ENCODE peak calls at places on chromosomes 5 and 9, in nine cellular contexts. One of them, this sample, is unnamed.
A peak's percentile ranks its signal among the peaks of the same experiment; 100 is the strongest.

GRCh38 chr5:172731286-172732073 is 39.5 kb downstream of the DUSP1 start:
- DNase-seq in endodermal cell: peak; percentile 86
- DNase-seq in K562: peak; percentile 47
- DNase-seq in A673: no peak
- DNase-seq in mammary epithelial cell: peak; percentile 85
- DNase-seq in CD8-positive, alpha-beta T cell: no peak
- DNase-seq in adrenal gland: peak; percentile 94
- DNase-seq in HFF-Myc: no peak
- DNase-seq in cardiac fibroblast: no peak
- DNase-seq in this sample: no peak

GRCh38 chr9:76810377-76810957 is 46.2 kb downstream of the PCA3 start:
- DNase-seq in endodermal cell: peak; percentile 83
- DNase-seq in K562: peak; percentile 20
- DNase-seq in A673: peak; percentile 52
- DNase-seq in mammary epithelial cell: peak; percentile 35
- DNase-seq in CD8-positive, alpha-beta T cell: no peak
- DNase-seq in adrenal gland: peak; percentile 64
- DNase-seq in HFF-Myc: peak; percentile 43
- DNase-seq in cardiac fibroblast: peak; percentile 81
- DNase-seq in this sample: peak; percentile 22

GRCh38 chr9:90458485-90458884 is 184.1 kb downstream of the DIRAS2 start:
- DNase-seq in endodermal cell: peak; percentile 65
- DNase-seq in K562: peak; percentile 4
- DNase-seq in A673: no peak
- DNase-seq in mammary epithelial cell: no peak
- DNase-seq in CD8-positive, alpha-beta T cell: no peak
- DNase-seq in adrenal gland: no peak
- DNase-seq in HFF-Myc: no peak
- DNase-seq in cardiac fibroblast: no peak
- DNase-seq in this sample: no peak

GRCh38 chr9:75088646-75089368 is 493 bp downstream of the OSTF1 start:
- DNase-seq in endodermal cell: peak; percentile 74
- DNase-seq in K562: peak; percentile 27
- DNase-seq in A673: peak; percentile 35
- DNase-seq in mammary epithelial cell: peak; percentile 55
- DNase-seq in CD8-positive, alpha-beta T cell: peak; percentile 24
- DNase-seq in adrenal gland: peak; percentile 75
- DNase-seq in HFF-Myc: no peak
- DNase-seq in cardiac fibroblast: peak; percentile 70
- DNase-seq in this sample: no peak

GRCh38 chr9:70932097-70932496 is 189.3 kb downstream of the TRPM3 start:
- DNase-seq in endodermal cell: no peak
- DNase-seq in K562: no peak
- DNase-seq in A673: no peak
- DNase-seq in mammary epithelial cell: no peak
- DNase-seq in CD8-positive, alpha-beta T cell: no peak
- DNase-seq in adrenal gland: no peak
- DNase-seq in HFF-Myc: no peak
- DNase-seq in cardiac fibroblast: no peak
- DNase-seq in this sample: no peak

GRCh38 chr5:131965826-131966415 is 20.5 kb upstream of the MEIKIN start:
- DNase-seq in endodermal cell: no peak
- DNase-seq in K562: no peak
- DNase-seq in A673: no peak
- DNase-seq in mammary epithelial cell: no peak
- DNase-seq in CD8-positive, alpha-beta T cell: no peak
- DNase-seq in adrenal gland: no peak
- DNase-seq in HFF-Myc: no peak
- DNase-seq in cardiac fibroblast: no peak
- DNase-seq in this sample: no peak

GRCh38 chr5:53469946-53470687 is 10.3 kb upstream of the FST start:
- DNase-seq in endodermal cell: no peak
- DNase-seq in K562: no peak
- DNase-seq in A673: no peak
- DNase-seq in mammary epithelial cell: peak; percentile 44
- DNase-seq in CD8-positive, alpha-beta T cell: no peak
- DNase-seq in adrenal gland: no peak
- DNase-seq in HFF-Myc: peak; percentile 81
- DNase-seq in cardiac fibroblast: no peak
- DNase-seq in this sample: no peak

GRCh38 chr5:30764704-30765103 is 428.8 kb upstream of the CDH6 start:
- DNase-seq in endodermal cell: no peak
- DNase-seq in K562: no peak
- DNase-seq in A673: no peak
- DNase-seq in mammary epithelial cell: no peak
- DNase-seq in CD8-positive, alpha-beta T cell: no peak
- DNase-seq in adrenal gland: no peak
- DNase-seq in HFF-Myc: no peak
- DNase-seq in cardiac fibroblast: no peak
- DNase-seq in this sample: no peak

GRCh38 chr9:35944173-35944572 is 13.8 kb downstream of the OR2S2 start:
- DNase-seq in endodermal cell: no peak
- DNase-seq in K562: no peak
- DNase-seq in A673: no peak
- DNase-seq in mammary epithelial cell: no peak
- DNase-seq in CD8-positive, alpha-beta T cell: no peak
- DNase-seq in adrenal gland: no peak
- DNase-seq in HFF-Myc: no peak
- DNase-seq in cardiac fibroblast: no peak
- DNase-seq in this sample: no peak

GRCh38 chr5:113147088-113147487 is 170.5 kb downstream of the DCP2 start:
- DNase-seq in endodermal cell: no peak
- DNase-seq in K562: no peak
- DNase-seq in A673: no peak
- DNase-seq in mammary epithelial cell: peak; percentile 76
- DNase-seq in CD8-positive, alpha-beta T cell: no peak
- DNase-seq in adrenal gland: no peak
- DNase-seq in HFF-Myc: peak; percentile 29
- DNase-seq in cardiac fibroblast: peak; percentile 81
- DNase-seq in this sample: no peak

GRCh38 chr5:111367081-111367480 is 142.9 kb downstream of the CAMK4 start:
- DNase-seq in endodermal cell: no peak
- DNase-seq in K562: no peak
- DNase-seq in A673: no peak
- DNase-seq in mammary epithelial cell: peak; percentile 98
- DNase-seq in CD8-positive, alpha-beta T cell: no peak
- DNase-seq in adrenal gland: no peak
- DNase-seq in HFF-Myc: no peak
- DNase-seq in cardiac fibroblast: peak; percentile 1
- DNase-seq in this sample: no peak

GRCh38 chr5:68484307-68485068 is 268.9 kb downstream of the PIK3R1 start:
- DNase-seq in endodermal cell: no peak
- DNase-seq in K562: no peak
- DNase-seq in A673: no peak
- DNase-seq in mammary epithelial cell: peak; percentile 31
- DNase-seq in CD8-positive, alpha-beta T cell: no peak
- DNase-seq in adrenal gland: no peak
- DNase-seq in HFF-Myc: peak; percentile 56
- DNase-seq in cardiac fibroblast: peak; percentile 33
- DNase-seq in this sample: no peak

GRCh38 chr9:33232866-33233265 is 7.1 kb upstream of the SPINK4 start:
- DNase-seq in endodermal cell: no peak
- DNase-seq in K562: no peak
- DNase-seq in A673: no peak
- DNase-seq in mammary epithelial cell: peak; percentile 28
- DNase-seq in CD8-positive, alpha-beta T cell: no peak
- DNase-seq in adrenal gland: no peak
- DNase-seq in HFF-Myc: no peak
- DNase-seq in cardiac fibroblast: no peak
- DNase-seq in this sample: no peak

GRCh38 chr5:38249286-38249685 is 9.1 kb upstream of the EGFLAM start:
- DNase-seq in endodermal cell: no peak
- DNase-seq in K562: no peak
- DNase-seq in A673: no peak
- DNase-seq in mammary epithelial cell: no peak
- DNase-seq in CD8-positive, alpha-beta T cell: no peak
- DNase-seq in adrenal gland: no peak
- DNase-seq in HFF-Myc: peak; percentile 24
- DNase-seq in cardiac fibroblast: no peak
- DNase-seq in this sample: no peak

GRCh38 chr5:9852686-9853085 is 222.5 kb upstream of the TAS2R1 start:
- DNase-seq in endodermal cell: no peak
- DNase-seq in K562: no peak
- DNase-seq in A673: no peak
- DNase-seq in mammary epithelial cell: no peak
- DNase-seq in CD8-positive, alpha-beta T cell: no peak
- DNase-seq in adrenal gland: no peak
- DNase-seq in HFF-Myc: no peak
- DNase-seq in cardiac fibroblast: peak; percentile 39
- DNase-seq in this sample: no peak

GRCh38 chr9:36748322-36748899 is 175.7 kb downstream of the MELK start:
- DNase-seq in endodermal cell: peak; percentile 92
- DNase-seq in K562: peak; percentile 42
- DNase-seq in A673: peak; percentile 58
- DNase-seq in mammary epithelial cell: peak; percentile 38
- DNase-seq in CD8-positive, alpha-beta T cell: no peak
- DNase-seq in adrenal gland: peak; percentile 53
- DNase-seq in HFF-Myc: no peak
- DNase-seq in cardiac fibroblast: peak; percentile 65
- DNase-seq in this sample: no peak

GRCh38 chr5:118937393-118938061 is 50.8 kb downstream of the DTWD2 start:
- DNase-seq in endodermal cell: no peak
- DNase-seq in K562: no peak
- DNase-seq in A673: no peak
- DNase-seq in mammary epithelial cell: no peak
- DNase-seq in CD8-positive, alpha-beta T cell: no peak
- DNase-seq in adrenal gland: no peak
- DNase-seq in HFF-Myc: no peak
- DNase-seq in cardiac fibroblast: peak; percentile 23
- DNase-seq in this sample: no peak

GRCh38 chr5:86979801-86980510 is 287.7 kb upstream of the RASA1 start:
- DNase-seq in endodermal cell: no peak
- DNase-seq in K562: no peak
- DNase-seq in A673: peak; percentile 83
- DNase-seq in mammary epithelial cell: peak; percentile 59
- DNase-seq in CD8-positive, alpha-beta T cell: no peak
- DNase-seq in adrenal gland: no peak
- DNase-seq in HFF-Myc: peak; percentile 74
- DNase-seq in cardiac fibroblast: peak; percentile 91
- DNase-seq in this sample: no peak

GRCh38 chr5:36602711-36603321 is 3.6 kb upstream of the SLC1A3 start:
- DNase-seq in endodermal cell: peak; percentile 86
- DNase-seq in K562: no peak
- DNase-seq in A673: no peak
- DNase-seq in mammary epithelial cell: no peak
- DNase-seq in CD8-positive, alpha-beta T cell: no peak
- DNase-seq in adrenal gland: no peak
- DNase-seq in HFF-Myc: no peak
- DNase-seq in cardiac fibroblast: no peak
- DNase-seq in this sample: no peak
- TF ChIP-seq CTCF in endodermal cell: peak; percentile 89
- TF ChIP-seq CTCF in K562: peak; percentile 38
- TF ChIP-seq CTCF in A673: peak; percentile 17
- TF ChIP-seq CTCF in mammary epithelial cell: no peak
- TF ChIP-seq CTCF in CD8-positive, alpha-beta T cell: no peak
- TF ChIP-seq CTCF in adrenal gland: no peak
- TF ChIP-seq CTCF in HFF-Myc: no peak
- TF ChIP-seq CTCF in cardiac fibroblast: no peak
- TF ChIP-seq CTCF in this sample: peak; percentile 34

GRCh38 chr5:177455661-177456590 is 9.3 kb downstream of the PRR7 start:
- DNase-seq in endodermal cell: peak; percentile 99
- DNase-seq in K562: peak; percentile 87
- DNase-seq in A673: peak; percentile 93
- DNase-seq in mammary epithelial cell: peak; percentile 75
- DNase-seq in CD8-positive, alpha-beta T cell: peak; percentile 95
- DNase-seq in adrenal gland: peak; percentile 93
- DNase-seq in HFF-Myc: no peak
- DNase-seq in cardiac fibroblast: peak; percentile 93
- DNase-seq in this sample: peak; percentile 67
- H3K4me3 ChIP-seq in endodermal cell: peak overlapping the region; percentile 72
- H3K4me3 ChIP-seq in K562: peak overlapping the region; percentile 88
- H3K4me3 ChIP-seq in A673: peak overlapping the region; percentile 62
- H3K4me3 ChIP-seq in mammary epithelial cell: peak overlapping the region; percentile 39
- H3K4me3 ChIP-seq in CD8-positive, alpha-beta T cell: peak overlapping the region; percentile 93
- H3K4me3 ChIP-seq in adrenal gland: peak overlapping the region; percentile 71
- H3K4me3 ChIP-seq in HFF-Myc: peak overlapping the region; percentile 45
- H3K4me3 ChIP-seq in cardiac fibroblast: peak overlapping the region; percentile 42
- H3K4me3 ChIP-seq in this sample: peak overlapping the region; percentile 76

GRCh38 chr9:110140276-110140675 is 67.7 kb downstream of the C9orf152 start:
- DNase-seq in endodermal cell: no peak
- DNase-seq in K562: no peak
- DNase-seq in A673: no peak
- DNase-seq in mammary epithelial cell: peak; percentile 24
- DNase-seq in CD8-positive, alpha-beta T cell: no peak
- DNase-seq in adrenal gland: no peak
- DNase-seq in HFF-Myc: no peak
- DNase-seq in cardiac fibroblast: no peak
- DNase-seq in this sample: no peak
- TF ChIP-seq CTCF in endodermal cell: peak; percentile 15
- TF ChIP-seq CTCF in K562: no peak
- TF ChIP-seq CTCF in A673: no peak
- TF ChIP-seq CTCF in mammary epithelial cell: no peak
- TF ChIP-seq CTCF in CD8-positive, alpha-beta T cell: no peak
- TF ChIP-seq CTCF in adrenal gland: no peak
- TF ChIP-seq CTCF in HFF-Myc: no peak
- TF ChIP-seq CTCF in cardiac fibroblast: no peak
- TF ChIP-seq CTCF in this sample: peak; percentile 14

DNA sequence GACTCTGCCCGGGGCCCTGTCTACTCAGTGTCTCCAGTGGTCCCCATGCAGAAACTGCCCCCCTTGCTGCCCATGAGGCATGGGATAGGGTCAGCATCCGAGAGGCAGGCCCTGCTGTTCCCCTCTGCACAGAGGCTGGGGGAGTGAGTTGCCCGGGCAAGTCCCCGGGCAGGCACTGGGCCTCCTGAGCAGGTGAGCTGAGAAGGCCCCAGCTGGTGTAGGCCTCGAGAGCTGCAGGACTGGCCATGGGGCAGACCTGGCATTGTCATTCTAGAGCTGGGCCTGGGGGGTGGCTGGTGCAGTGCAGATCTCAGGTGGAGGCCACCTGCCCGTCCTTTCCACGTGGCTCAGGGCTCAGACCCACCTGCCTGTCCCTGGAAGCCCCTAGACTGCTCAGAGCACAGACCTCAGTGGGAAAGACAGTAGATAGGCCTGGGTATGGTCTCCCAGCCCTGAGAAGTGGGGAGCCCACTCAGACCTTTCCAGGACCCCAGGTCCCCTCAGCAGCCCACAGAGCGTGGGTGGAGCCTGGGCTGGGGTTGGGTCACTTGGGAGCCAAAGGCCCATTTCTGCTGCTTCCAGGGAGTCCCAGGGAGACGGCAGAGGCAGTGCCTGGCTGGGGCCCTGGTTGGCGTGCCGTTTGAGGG is 4.7 kb upstream of the NOTCH1 start:
- DNase-seq in endodermal cell: no peak
- DNase-seq in K562: no peak
- DNase-seq in A673: no peak
- DNase-seq in mammary epithelial cell: peak; percentile 79
- DNase-seq in CD8-positive, alpha-beta T cell: no peak
- DNase-seq in adrenal gland: no peak
- DNase-seq in HFF-Myc: no peak
- DNase-seq in cardiac fibroblast: no peak
- DNase-seq in this sample: no peak
- H3K4me3 ChIP-seq in endodermal cell: no peak overlapping the region
- H3K4me3 ChIP-seq in K562: no peak overlapping the region
- H3K4me3 ChIP-seq in A673: no peak overlapping the region
- H3K4me3 ChIP-seq in mammary epithelial cell: no peak overlapping the region
- H3K4me3 ChIP-seq in CD8-positive, alpha-beta T cell: no peak overlapping the region
- H3K4me3 ChIP-seq in adrenal gland: no peak overlapping the region
- H3K4me3 ChIP-seq in HFF-Myc: no peak overlapping the region
- H3K4me3 ChIP-seq in cardiac fibroblast: no peak overlapping the region
- H3K4me3 ChIP-seq in this sample: no peak overlapping the region